ENCODE peak calls at places on chromosome 1, in six cellular contexts. Z, C, U, O, Y and J are unnamed samples.

GRCh38 chr1:25135903-25136302 is 96.4 kb downstream of the SYF2 start:
- DNase-seq in Z (no peak), C (no peak), U (no peak), O (no peak), Y (no peak), J (peak)

GRCh38 chr1:197619008-197619640 is 156.2 kb downstream of the DENND1B start:
- DNase-seq in Z (no peak), C (no peak), U (no peak), O (no peak), Y (no peak), J (no peak)

GRCh38 chr1:150150511-150151021 is 850 bp downstream of the PLEKHO1 start:
- DNase-seq in Z (no peak), C (peak), U (peak), O (no peak), Y (no peak), J (peak)

GRCh38 chr1:37716321-37716720 is 24.0 kb downstream of the CDCA8 start:
- DNase-seq in Z (no peak), C (no peak), U (no peak), O (no peak), Y (no peak), J (no peak)

GRCh38 chr1:60031116-60031515 is 42.5 kb downstream of the C1orf87 start:
- DNase-seq in Z (no peak), C (no peak), U (no peak), O (no peak), Y (no peak), J (no peak)

GRCh38 chr1:29828526-29829447 is 592.5 kb downstream of the PTPRU start:
- DNase-seq in Z (no peak), C (no peak), U (no peak), O (no peak), Y (no peak), J (no peak)

GRCh38 chr1:66269222-66269621 is 264.7 kb upstream of the SGIP1 start:
- DNase-seq in Z (no peak), C (no peak), U (no peak), O (no peak), Y (no peak), J (no peak)

GRCh38 chr1:226678251-226678650 is 60.8 kb downstream of the ITPKB start:
- DNase-seq in Z (no peak), C (no peak), U (no peak), O (no peak), Y (no peak), J (no peak)

GRCh38 chr1:58586296-58586695 is 9.2 kb upstream of the TACSTD2 start:
- DNase-seq in Z (no peak), C (no peak), U (no peak), O (no peak), Y (no peak), J (no peak)

GRCh38 chr1:27568247-27569087 is 35.5 kb downstream of the AHDC1 start:
- DNase-seq in Z (peak), C (peak), U (peak), O (peak), Y (peak), J (peak)
- H3K4me3 ChIP-seq in Z (peak), C (no peak), U (no peak), O (no peak), Y (peak), J (peak)

GRCh38 chr1:52404116-52404974 is at the start of the genes ORC1 and PRPF38A:
- DNase-seq in Z (peak), C (peak), U (peak), O (peak), Y (peak), J (peak)

GRCh38 chr1:52403566-52404115 is 582 bp downstream of the ORC1 start:
- DNase-seq in Z (no peak), C (peak), U (no peak), O (peak), Y (no peak), J (no peak)

GRCh38 chr1:52400131-52400530 is 4.1 kb downstream of the ORC1 start:
- DNase-seq in Z (no peak), C (no peak), U (no peak), O (no peak), Y (no peak), J (no peak)

GRCh38 chr1:52402860-52403240 is 1.4 kb downstream of the ORC1 start:
- DNase-seq in Z (no peak), C (no peak), U (no peak), O (no peak), Y (no peak), J (no peak)

GRCh38 chr1:52399629-52400028 is 4.6 kb downstream of the ORC1 start:
- DNase-seq in Z (no peak), C (no peak), U (no peak), O (no peak), Y (no peak), J (no peak)
- TF ChIP-seq POLR2A in Z (no peak), C (no peak), U (no peak), O (no peak), Y (no peak), J (no peak)

GRCh38 chr1:100924991-100925390 is 29.1 kb downstream of the SLC30A7 start:
- DNase-seq in Z (no peak), C (no peak), U (no peak), O (no peak), Y (no peak), J (no peak)
- H3K4me3 ChIP-seq in Z (no peak), C (no peak), U (no peak), O (no peak), Y (no peak), J (no peak)

GRCh38 chr1:157641177-157641576 is 43.3 kb upstream of the FCRL4 start:
- DNase-seq in Z (no peak), C (no peak), U (no peak), O (no peak), Y (no peak), J (no peak)
- TF ChIP-seq POLR2A in Z (no peak), C (no peak), U (no peak), O (no peak), Y (no peak), J (no peak)

GRCh38 chr1:205323794-205324193 is 2.2 kb upstream of the NUAK2 start:
- DNase-seq in Z (no peak), C (no peak), U (no peak), O (no peak), Y (no peak), J (no peak)

GRCh38 chr1:205321109-205321958 is at the start of gene NUAK2:
- DNase-seq in Z (peak), C (peak), U (peak), O (peak), Y (peak), J (peak)

GRCh38 chr1:205319081-205320018 is 2.2 kb downstream of the NUAK2 start:
- DNase-seq in Z (peak), C (peak), U (no peak), O (peak), Y (peak), J (peak)

GRCh38 chr1:205324781-205325180 is 3.2 kb upstream of the NUAK2 start:
- DNase-seq in Z (no peak), C (no peak), U (no peak), O (peak), Y (no peak), J (peak)

GRCh38 chr1:205321959-205322283 is 376 bp upstream of the NUAK2 start:
- DNase-seq in Z (no peak), C (no peak), U (no peak), O (no peak), Y (no peak), J (no peak)
- H3K4me3 ChIP-seq in Z (no peak), C (no peak), U (no peak), O (no peak), Y (peak), J (peak)

GRCh38 chr1:156705918-156706646 is 699 bp upstream of the CRABP2 start:
- DNase-seq in Z (peak), C (peak), U (peak), O (peak), Y (peak), J (peak)
- TF ChIP-seq POLR2A in Z (no peak), C (no peak), U (no peak), O (no peak), Y (peak), J (peak)

GRCh38 chr1:245440933-245441332 is 286.1 kb downstream of the KIF26B start:
- DNase-seq in Z (no peak), C (no peak), U (no peak), O (no peak), Y (no peak), J (no peak)

GRCh38 chr1:245441699-245442098 is 286.9 kb downstream of the KIF26B start:
- DNase-seq in Z (no peak), C (no peak), U (no peak), O (peak), Y (no peak), J (no peak)

GRCh38 chr1:245448858-245449534 is 294.2 kb downstream of the KIF26B start:
- DNase-seq in Z (no peak), C (no peak), U (no peak), O (no peak), Y (no peak), J (no peak)

GRCh38 chr1:245444971-245445370 is 290.2 kb downstream of the KIF26B start:
- DNase-seq in Z (no peak), C (no peak), U (no peak), O (no peak), Y (no peak), J (no peak)

GRCh38 chr1:245444181-245444580 is 289.4 kb downstream of the KIF26B start:
- DNase-seq in Z (no peak), C (no peak), U (no peak), O (no peak), Y (no peak), J (no peak)
- H3K4me3 ChIP-seq in Z (no peak), C (no peak), U (no peak), O (no peak), Y (no peak), J (no peak)

DNA sequence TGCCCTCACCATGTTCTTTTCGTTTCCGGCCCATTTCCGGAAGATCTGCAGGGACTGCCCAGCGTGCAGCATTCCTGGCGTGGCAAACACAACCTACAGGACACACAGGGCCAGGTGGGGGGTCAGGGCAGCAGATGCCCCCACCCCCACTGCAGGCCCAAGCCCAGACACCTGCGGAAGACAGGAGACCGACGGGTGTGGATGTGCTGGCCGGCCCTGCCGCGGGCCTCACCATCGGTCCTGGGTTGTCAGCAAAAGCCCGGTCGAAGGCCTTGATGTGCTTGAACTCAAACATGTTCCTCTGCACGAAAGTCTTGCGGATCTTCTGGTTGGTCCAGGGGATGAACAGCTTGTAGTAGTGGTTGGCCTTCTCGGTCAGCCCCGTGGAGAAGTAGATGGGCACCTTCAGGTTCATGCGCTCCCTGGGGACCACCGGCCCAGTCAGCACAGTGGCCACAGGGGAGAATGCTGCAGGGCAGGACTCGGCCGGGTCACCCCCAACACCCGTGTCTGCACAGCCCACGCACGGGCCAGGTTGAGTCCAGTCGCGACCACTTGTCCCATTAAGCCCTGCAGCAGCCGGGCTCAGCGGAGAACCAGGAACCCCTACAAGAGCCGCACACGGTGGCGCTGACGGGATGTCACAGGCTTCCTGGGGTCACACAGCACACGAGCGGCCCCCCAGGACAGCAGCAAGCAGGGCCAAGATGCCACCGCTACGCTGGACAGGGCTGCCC is 5.3 kb downstream of the PUSL1 start:
- DNase-seq in Z (no peak), C (no peak), U (peak), O (no peak), Y (no peak), J (no peak)
- TF ChIP-seq POLR2A in Z (no peak), C (no peak), U (no peak), O (no peak), Y (no peak), J (no peak)

GRCh38 chr1:39107891-39108290 is 81.7 kb downstream of the NDUFS5 start:
- DNase-seq in Z (no peak), C (no peak), U (no peak), O (no peak), Y (no peak), J (no peak)
- H3K4me3 ChIP-seq in Z (no peak), C (no peak), U (no peak), O (no peak), Y (no peak), J (peak)

DNA sequence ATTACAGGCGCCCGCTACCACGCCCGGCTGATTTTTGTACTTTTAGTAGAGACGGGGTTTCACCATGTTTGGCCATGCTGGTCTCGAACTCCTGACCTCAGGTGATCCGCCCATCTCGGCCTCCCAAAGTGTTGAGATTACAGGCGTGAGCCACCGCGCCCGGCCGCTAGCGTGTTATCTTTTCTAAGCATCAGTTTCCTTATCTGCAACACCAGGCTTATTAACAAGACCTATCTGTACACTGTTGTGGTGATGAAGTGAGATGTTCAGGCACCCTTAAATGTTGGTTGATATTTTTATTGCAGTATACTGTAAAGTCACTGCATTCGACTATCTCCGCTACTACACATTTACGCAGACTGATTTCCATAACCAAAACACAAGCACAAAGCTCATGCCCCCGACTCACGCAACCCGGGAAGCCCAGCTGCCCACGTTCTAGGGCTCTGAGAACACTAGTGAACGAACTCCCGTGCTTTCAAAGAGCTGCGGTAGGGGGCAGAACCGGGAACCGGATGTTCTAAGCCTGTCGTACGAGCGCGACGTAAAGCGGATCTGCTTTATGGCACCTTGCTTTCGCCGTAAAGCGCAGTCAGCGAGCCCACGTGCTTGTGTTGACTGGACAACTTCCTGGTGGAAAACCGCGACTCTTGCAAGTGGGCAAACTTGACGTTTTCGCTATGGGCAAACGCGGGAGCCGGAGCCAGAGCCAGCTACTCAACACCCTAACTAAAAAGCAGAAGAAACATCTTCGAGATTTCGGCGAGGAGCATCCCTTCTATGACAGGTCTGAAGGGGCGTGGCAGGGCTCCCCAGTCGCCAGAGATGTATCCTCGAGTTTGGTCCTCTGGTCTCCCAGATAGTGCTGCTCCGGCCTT is at the start of gene UTP25:
- DNase-seq in Z (peak), C (peak), U (peak), O (peak), Y (peak), J (peak)
- TF ChIP-seq POLR2A in Z (no peak), C (peak), U (no peak), O (no peak), Y (peak), J (no peak)